ENCODE peak calls at places on chromosomes 11 and 22, in four cellular contexts. J, K, D and A are unnamed samples.

GRCh38 chr22:36027579-36027959 is 1.1 kb downstream of the RBFOX2 start:
- DNase-seq in J (no peak), K (peak; percentile 11), D (no peak), A (no peak)

GRCh38 chr11:133718238-133718637 is 127.1 kb downstream of the SPATA19 start:
- DNase-seq in J (no peak), K (no peak), D (no peak), A (no peak)

GRCh38 chr11:19730373-19730772 is 17.7 kb downstream of the NAV2 start:
- DNase-seq in J (peak; percentile 24), K (no peak), D (peak; percentile 75), A (peak; percentile 85)

GRCh38 chr22:42972592-42973535 is 42.1 kb downstream of the PACSIN2 start:
- DNase-seq in J (no peak), K (no peak), D (no peak), A (no peak)

GRCh38 chr11:12165237-12165875 is 55.0 kb downstream of the MICAL2 start:
- DNase-seq in J (no peak), K (no peak), D (no peak), A (no peak)

GRCh38 chr22:49300241-49300640 is 527.4 kb downstream of the BRD1 start:
- DNase-seq in J (no peak), K (no peak), D (no peak), A (no peak)

GRCh38 chr11:58787903-58788302 is 56.2 kb upstream of the GLYAT start:
- DNase-seq in J (no peak), K (no peak), D (no peak), A (no peak)

GRCh38 chr11:114348200-114349191 is 51.8 kb downstream of the C11orf71 start:
- DNase-seq in J (no peak), K (peak; percentile 57), D (peak; percentile 59), A (no peak)

GRCh38 chr11:120200677-120201076 is 10.2 kb upstream of the OAF start:
- DNase-seq in J (no peak), K (no peak), D (no peak), A (no peak)

GRCh38 chr22:27846910-27847309 is 45.4 kb upstream of the MN1 start:
- DNase-seq in J (no peak), K (no peak), D (no peak), A (no peak)

GRCh38 chr11:110327508-110327907 is 31.1 kb upstream of the RDX start:
- DNase-seq in J (no peak), K (no peak), D (no peak), A (no peak)

GRCh38 chr11:11731311-11732083 is 109.7 kb upstream of the GALNT18 start:
- DNase-seq in J (no peak), K (no peak), D (no peak), A (no peak)

GRCh38 chr11:11780843-11781242 is 60.9 kb upstream of the USP47 start:
- DNase-seq in J (no peak), K (no peak), D (no peak), A (no peak)

GRCh38 chr11:12502950-12503579 is 125.7 kb downstream of the PARVA start:
- DNase-seq in J (no peak), K (no peak), D (peak; percentile 30), A (no peak)

GRCh38 chr11:77473001-77473800 is 693 bp downstream of the PAK1 start:
- DNase-seq in J (peak; percentile 34), K (peak; percentile 62), D (no peak), A (peak; percentile 84)

GRCh38 chr22:17120711-17121234 is 387 bp downstream of the TMEM121B start:
- DNase-seq in J (no peak), K (no peak), D (no peak), A (no peak)

GRCh38 chr11:76577199-76577920 is 93.2 kb downstream of the LRRC32 start:
- DNase-seq in J (no peak), K (no peak), D (peak; percentile 61), A (peak; percentile 86)